ENCODE peak calls at places on chromosomes 4 and X, in eight cellular contexts. J is iPS-NIHi11; V is A549; F is frontal cortex; N is activated T-helper 1 cell treated with anti-CD3 and anti-CD28 coated beads, Interleukin-12 subunit alpha, Interleukin-12 subunit beta, Interleukin-2, Interleukin-4 antibody, amounts not matched to agents 30 ng/mL and 10 ng/mL and 1 ng/mL, durations not matched to agents 14 hours and 24 hours and 36 hours; H is HTR-8/SVneo; D is foreskin fibroblast; K is IMR-90. U is an unnamed sample.

GRCh38 chrX:17737707-17738001 is 361 bp downstream of the SCML1 start:
- DNase-seq in J (no peak), V (no peak), F (no peak), N (no peak), H (no peak), D (no peak), K (no peak), U (no peak)

GRCh38 chr4:14864365-14864762 is 137.9 kb upstream of the CPEB2 start:
- DNase-seq in J (no peak), V (no peak), F (no peak), N (no peak), H (no peak), D (no peak), K (no peak), U (no peak)

GRCh38 chrX:131816551-131817136 is 206.5 kb upstream of the STK26 start:
- DNase-seq in J (no peak), V (no peak), F (no peak), N (peak; percentile 52), H (no peak), D (peak; percentile 30), K (peak; percentile 74), U (no peak)

GRCh38 chr4:73341454-73341853 is 62.6 kb upstream of the ALB start:
- DNase-seq in J (peak; percentile 46), V (peak; percentile 15), F (no peak), N (no peak), H (peak; percentile 21), D (peak; percentile 3), K (peak; percentile 53), U (peak; percentile 35)

GRCh38 chrX:129480889-129481288 is 42.4 kb downstream of the SMARCA1 start:
- DNase-seq in J (no peak), V (no peak), F (no peak), N (no peak), H (no peak), D (no peak), K (no peak), U (no peak)

GRCh38 chr4:74117024-74117534 is 18.1 kb upstream of the CXCL2 start:
- DNase-seq in J (peak; percentile 39), V (peak; percentile 41), F (no peak), N (no peak), H (no peak), D (peak; percentile 86), K (peak; percentile 98), U (no peak)

GRCh38 chrX:50812995-50813842 is 775 bp downstream of the SHROOM4 start:
- DNase-seq in J (peak; percentile 19), V (peak; percentile 9), F (peak; percentile 44), N (no peak), H (no peak), D (no peak), K (peak; percentile 46), U (no peak)

GRCh38 chrX:130002541-130002940 is 20.1 kb downstream of the BCORL1 start:
- DNase-seq in J (no peak), V (no peak), F (no peak), N (no peak), H (no peak), D (no peak), K (no peak), U (no peak)

GRCh38 chr4:56655627-56656345 is 25.3 kb downstream of the HOPX start:
- DNase-seq in J (peak; percentile 43), V (no peak), F (peak; percentile 40), N (no peak), H (no peak), D (no peak), K (no peak), U (no peak)

GRCh38 chrX:32530802-32531403 is 680.4 kb downstream of the DMD start:
- DNase-seq in J (no peak), V (no peak), F (no peak), N (no peak), H (peak; percentile 12), D (no peak), K (peak; percentile 52), U (no peak)

GRCh38 chr4:8706221-8707044 is 113.9 kb downstream of the CPZ start:
- DNase-seq in J (no peak), V (no peak), F (no peak), N (no peak), H (no peak), D (no peak), K (no peak), U (no peak)

GRCh38 chrX:155048997-155049619 is 21.8 kb downstream of the CMC4 start:
- DNase-seq in J (peak; percentile 48), V (peak; percentile 27), F (no peak), N (peak; percentile 13), H (peak; percentile 21), D (no peak), K (peak; percentile 55), U (no peak)

GRCh38 chrX:1378306-1378758 is 13.6 kb downstream of the SLC25A6 start:
- DNase-seq in J (no peak), V (no peak), F (no peak), N (no peak), H (no peak), D (no peak), K (no peak), U (no peak)

GRCh38 chr4:89283226-89283974 is 24.2 kb downstream of the GPRIN3 start:
- DNase-seq in J (no peak), V (no peak), F (no peak), N (no peak), H (no peak), D (no peak), K (no peak), U (no peak)

GRCh38 chr4:105092356-105092755 is 54.3 kb upstream of the TET2 start:
- DNase-seq in J (no peak), V (no peak), F (no peak), N (no peak), H (no peak), D (peak; percentile 62), K (peak; percentile 85), U (no peak)

GRCh38 chr4:165013691-165014090 is 18.1 kb upstream of the TRIM60 start:
- DNase-seq in J (no peak), V (no peak), F (no peak), N (no peak), H (no peak), D (no peak), K (no peak), U (no peak)

GRCh38 chr4:184635381-184635780 is 13.9 kb downstream of the CASP3 start:
- DNase-seq in J (no peak), V (no peak), F (no peak), N (no peak), H (no peak), D (no peak), K (no peak), U (no peak)

GRCh38 chrX:26586570-26586969 is 370.6 kb downstream of the MAGEB5 start:
- DNase-seq in J (no peak), V (no peak), F (no peak), N (no peak), H (no peak), D (no peak), K (no peak), U (no peak)

GRCh38 chrX:47751670-47752069 is 85.0 kb upstream of the ZNF81 start:
- DNase-seq in J (peak; percentile 26), V (no peak), F (no peak), N (no peak), H (peak; percentile 1), D (no peak), K (no peak), U (no peak)

GRCh38 chrX:146224442-146224841 is 406.8 kb downstream of the SLITRK2 start:
- DNase-seq in J (peak; percentile 11), V (no peak), F (no peak), N (no peak), H (no peak), D (no peak), K (no peak), U (no peak)

GRCh38 chr4:34105311-34105710 is 2139.0 kb downstream of the ARAP2 start:
- DNase-seq in J (no peak), V (no peak), F (no peak), N (no peak), H (no peak), D (peak; percentile 21), K (no peak), U (no peak)

GRCh38 chr4:139301821-139302611 is at the start of gene NDUFC1:
- DNase-seq in J (peak; percentile 54), V (peak; percentile 58), F (no peak), N (peak; percentile 61), H (no peak), D (no peak), K (peak; percentile 35), U (no peak)

GRCh38 chr4:142500966-142501365 is 345.1 kb downstream of the INPP4B start:
- DNase-seq in J (no peak), V (no peak), F (no peak), N (no peak), H (no peak), D (no peak), K (no peak), U (no peak)

GRCh38 chrX:21479695-21480280 is 105.6 kb downstream of the CNKSR2 start:
- DNase-seq in J (peak; percentile 11), V (peak; percentile 6), F (no peak), N (no peak), H (peak; percentile 41), D (peak; percentile 24), K (peak; percentile 54), U (peak; percentile 12)

GRCh38 chr4:2696423-2696822 is 59.7 kb downstream of the TNIP2 start:
- DNase-seq in J (no peak), V (no peak), F (no peak), N (no peak), H (no peak), D (no peak), K (no peak), U (no peak)

GRCh38 chrX:147899715-147900114 is 12.0 kb upstream of the FMR1 start:
- DNase-seq in J (no peak), V (no peak), F (no peak), N (no peak), H (no peak), D (no peak), K (no peak), U (no peak)

GRCh38 chr4:88158038-88158359 is 440 bp downstream of the ABCG2 start:
- DNase-seq in J (no peak), V (no peak), F (no peak), N (no peak), H (no peak), D (no peak), K (no peak), U (no peak)

GRCh38 chr4:138204507-138204906 is 37.6 kb downstream of the SLC7A11 start:
- DNase-seq in J (no peak), V (no peak), F (no peak), N (no peak), H (no peak), D (no peak), K (no peak), U (no peak)

GRCh38 chr4:40990202-40990898 is 224.0 kb downstream of the APBB2 start:
- DNase-seq in J (no peak), V (peak; percentile 55), F (no peak), N (no peak), H (peak; percentile 72), D (peak; percentile 96), K (peak; percentile 97), U (peak; percentile 98)

GRCh38 chr4:37661643-37662221 is 24.4 kb downstream of the RELL1 start:
- DNase-seq in J (no peak), V (no peak), F (no peak), N (no peak), H (no peak), D (peak; percentile 36), K (peak; percentile 61), U (no peak)